ENCODE peak calls at places on chromosomes 11 and 22, in five cellular contexts. One of them, this sample, is unnamed.
A peak's percentile ranks its signal among the peaks of the same experiment; 100 is the strongest.

GRCh38 chr22:36016656-36017055 is 12.0 kb downstream of the RBFOX2 start:
- DNase-seq in neuronal stem cell: no peak
- DNase-seq in mesenchymal stem cell: no peak
- DNase-seq in H1: no peak
- DNase-seq in H9: no peak
- DNase-seq in this sample: no peak

GRCh38 chr11:3232956-3233355 is 739 bp upstream of the MRGPRE start:
- DNase-seq in neuronal stem cell: no peak
- DNase-seq in mesenchymal stem cell: no peak
- DNase-seq in H1: no peak
- DNase-seq in H9: no peak
- DNase-seq in this sample: no peak

GRCh38 chr11:2914475-2915195 is 14.6 kb downstream of the PHLDA2 start:
- DNase-seq in neuronal stem cell: no peak
- DNase-seq in mesenchymal stem cell: no peak
- DNase-seq in H1: no peak
- DNase-seq in H9: no peak
- DNase-seq in this sample: no peak

GRCh38 chr11:17640493-17641164 is 78.7 kb upstream of the MYOD1 start:
- DNase-seq in neuronal stem cell: no peak
- DNase-seq in mesenchymal stem cell: no peak
- DNase-seq in H1: no peak
- DNase-seq in H9: no peak
- DNase-seq in this sample: no peak

GRCh38 chr11:28318861-28319260 is 210.7 kb downstream of the METTL15 start:
- DNase-seq in neuronal stem cell: no peak
- DNase-seq in mesenchymal stem cell: no peak
- DNase-seq in H1: no peak
- DNase-seq in H9: no peak
- DNase-seq in this sample: no peak

GRCh38 chr22:23110190-23110921 is 31.4 kb downstream of the RSPH14 start:
- DNase-seq in neuronal stem cell: no peak
- DNase-seq in mesenchymal stem cell: no peak
- DNase-seq in H1: no peak
- DNase-seq in H9: no peak
- DNase-seq in this sample: no peak

GRCh38 chr22:27668828-27669797 is 132.4 kb downstream of the MN1 start:
- DNase-seq in neuronal stem cell: no peak
- DNase-seq in mesenchymal stem cell: peak; percentile 88
- DNase-seq in H1: no peak
- DNase-seq in H9: peak; percentile 48
- DNase-seq in this sample: no peak

GRCh38 chr22:44184006-44184405 is 3.3 kb downstream of the PARVG start:
- DNase-seq in neuronal stem cell: no peak
- DNase-seq in mesenchymal stem cell: no peak
- DNase-seq in H1: no peak
- DNase-seq in H9: no peak
- DNase-seq in this sample: no peak

GRCh38 chr11:2267306-2267861 is 3.0 kb downstream of the ASCL2 start:
- DNase-seq in neuronal stem cell: no peak
- DNase-seq in mesenchymal stem cell: no peak
- DNase-seq in H1: no peak
- DNase-seq in H9: no peak
- DNase-seq in this sample: peak; percentile 4

GRCh38 chr22:25451480-25452114 is 112.9 kb upstream of the GRK3 start:
- DNase-seq in neuronal stem cell: no peak
- DNase-seq in mesenchymal stem cell: peak; percentile 9
- DNase-seq in H1: no peak
- DNase-seq in H9: no peak
- DNase-seq in this sample: no peak

GRCh38 chr11:67644042-67644441 is 4.5 kb upstream of the TBX10 start:
- DNase-seq in neuronal stem cell: no peak
- DNase-seq in mesenchymal stem cell: no peak
- DNase-seq in H1: no peak
- DNase-seq in H9: peak; percentile 48
- DNase-seq in this sample: peak; percentile 47

GRCh38 chr11:131228378-131228777 is 142.0 kb upstream of the NTM start:
- DNase-seq in neuronal stem cell: no peak
- DNase-seq in mesenchymal stem cell: no peak
- DNase-seq in H1: no peak
- DNase-seq in H9: no peak
- DNase-seq in this sample: no peak

GRCh38 chr11:93537767-93538261 is 5.4 kb downstream of the SMCO4 start:
- DNase-seq in neuronal stem cell: no peak
- DNase-seq in mesenchymal stem cell: peak; percentile 40
- DNase-seq in H1: no peak
- DNase-seq in H9: no peak
- DNase-seq in this sample: peak; percentile 73

GRCh38 chr11:134074346-134074745 is 5.5 kb downstream of the JAM3 start:
- DNase-seq in neuronal stem cell: no peak
- DNase-seq in mesenchymal stem cell: no peak
- DNase-seq in H1: no peak
- DNase-seq in H9: no peak
- DNase-seq in this sample: no peak

GRCh38 chr11:134071306-134071705 is 2.4 kb downstream of the JAM3 start:
- DNase-seq in neuronal stem cell: no peak
- DNase-seq in mesenchymal stem cell: no peak
- DNase-seq in H1: no peak
- DNase-seq in H9: no peak
- DNase-seq in this sample: no peak

GRCh38 chr11:134069996-134070845 is 1.3 kb downstream of the JAM3 start:
- DNase-seq in neuronal stem cell: no peak
- DNase-seq in mesenchymal stem cell: no peak
- DNase-seq in H1: no peak
- DNase-seq in H9: no peak
- DNase-seq in this sample: no peak

GRCh38 chr11:134071766-134072403 is 3.0 kb downstream of the JAM3 start:
- DNase-seq in neuronal stem cell: no peak
- DNase-seq in mesenchymal stem cell: peak; percentile 12
- DNase-seq in H1: no peak
- DNase-seq in H9: no peak
- DNase-seq in this sample: peak; percentile 31

DNA sequence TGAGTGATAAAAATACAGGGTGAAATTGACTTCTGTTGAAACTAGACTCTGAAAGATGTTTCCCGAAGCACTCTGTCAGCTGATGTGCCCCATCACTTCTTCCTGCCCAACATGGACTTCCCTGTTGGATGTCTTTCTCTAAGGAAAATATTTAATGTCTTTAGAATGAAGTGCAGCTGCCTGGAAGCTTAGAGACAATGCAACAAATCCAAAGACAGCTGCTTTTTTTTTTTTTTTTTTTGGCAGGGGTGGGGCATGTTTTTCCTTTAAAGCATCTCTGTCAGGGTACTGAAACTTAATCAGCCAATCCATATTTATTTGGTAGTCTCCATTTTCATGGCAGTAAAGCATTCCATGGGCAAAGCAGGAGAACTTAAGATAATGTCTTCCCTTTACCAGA is 5.9 kb downstream of the JAM3 start:
- DNase-seq in neuronal stem cell: no peak
- DNase-seq in mesenchymal stem cell: no peak
- DNase-seq in H1: no peak
- DNase-seq in H9: no peak
- DNase-seq in this sample: no peak
- H2AK5ac ChIP-seq in neuronal stem cell: no peak overlapping the region
- H2AK5ac ChIP-seq in mesenchymal stem cell: no peak overlapping the region
- H2AK5ac ChIP-seq in H1: no peak overlapping the region
- H2AK5ac ChIP-seq in H9: no peak overlapping the region
- H2AK5ac ChIP-seq in this sample: no peak overlapping the region

GRCh38 chr11:32018672-32019071 is 72.2 kb upstream of the RCN1 start:
- DNase-seq in neuronal stem cell: no peak
- DNase-seq in mesenchymal stem cell: no peak
- DNase-seq in H1: no peak
- DNase-seq in H9: no peak
- DNase-seq in this sample: no peak

DNA sequence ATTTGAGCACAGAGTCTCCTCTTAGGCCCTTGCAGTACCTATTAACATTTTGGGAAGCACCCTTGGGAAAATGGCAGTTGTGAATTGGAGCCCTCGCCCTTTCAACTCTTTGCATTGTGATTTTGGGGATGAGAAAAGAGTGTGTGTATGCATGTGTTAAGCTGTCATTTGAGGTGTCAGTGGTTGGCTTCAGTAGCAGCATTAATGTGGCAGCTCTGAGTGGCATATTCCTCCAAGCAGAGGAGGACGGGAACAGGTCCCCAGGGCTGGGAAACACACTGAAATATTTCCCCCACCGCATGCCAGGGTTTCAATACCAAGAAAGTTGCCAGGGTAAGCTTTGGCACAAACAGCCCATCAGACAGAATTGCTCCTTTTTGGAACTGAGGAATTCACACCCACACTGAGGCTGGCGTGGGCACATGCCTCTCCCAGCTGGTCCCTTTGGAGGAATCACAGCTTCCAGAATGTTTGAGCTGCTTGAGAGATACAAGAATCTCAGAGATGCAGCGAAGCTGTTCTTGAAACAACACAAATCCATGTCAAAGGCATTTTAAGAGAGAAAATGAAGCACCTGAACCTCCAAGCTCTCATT is 67.4 kb upstream of the RCN1 start:
- DNase-seq in neuronal stem cell: no peak
- DNase-seq in mesenchymal stem cell: no peak
- DNase-seq in H1: no peak
- DNase-seq in H9: no peak
- DNase-seq in this sample: no peak
- H2AFZ ChIP-seq in neuronal stem cell: peak overlapping the region; percentile 28
- H2AFZ ChIP-seq in mesenchymal stem cell: no peak overlapping the region
- H2AFZ ChIP-seq in H1: no peak overlapping the region
- H2AFZ ChIP-seq in H9: no peak overlapping the region
- H2AFZ ChIP-seq in this sample: no peak overlapping the region

GRCh38 chr11:29959488-29959887 is 57.3 kb downstream of the KCNA4 start:
- DNase-seq in neuronal stem cell: no peak
- DNase-seq in mesenchymal stem cell: no peak
- DNase-seq in H1: no peak
- DNase-seq in H9: no peak
- DNase-seq in this sample: no peak

GRCh38 chr11:29956076-29956556 is 60.7 kb downstream of the KCNA4 start:
- DNase-seq in neuronal stem cell: no peak
- DNase-seq in mesenchymal stem cell: no peak
- DNase-seq in H1: no peak
- DNase-seq in H9: no peak
- DNase-seq in this sample: no peak

GRCh38 chr11:29963068-29963467 is 53.8 kb downstream of the KCNA4 start:
- DNase-seq in neuronal stem cell: no peak
- DNase-seq in mesenchymal stem cell: no peak
- DNase-seq in H1: no peak
- DNase-seq in H9: no peak
- DNase-seq in this sample: no peak

GRCh38 chr11:29962243-29962642 is 54.6 kb downstream of the KCNA4 start:
- DNase-seq in neuronal stem cell: no peak
- DNase-seq in mesenchymal stem cell: no peak
- DNase-seq in H1: peak; percentile 13
- DNase-seq in H9: peak; percentile 72
- DNase-seq in this sample: no peak

GRCh38 chr11:29957406-29957805 is 59.4 kb downstream of the KCNA4 start:
- DNase-seq in neuronal stem cell: no peak
- DNase-seq in mesenchymal stem cell: no peak
- DNase-seq in H1: no peak
- DNase-seq in H9: no peak
- DNase-seq in this sample: no peak
- H2BK12ac ChIP-seq in neuronal stem cell: no peak overlapping the region
- H2BK12ac ChIP-seq in mesenchymal stem cell: no peak overlapping the region
- H2BK12ac ChIP-seq in H1: no peak overlapping the region
- H2BK12ac ChIP-seq in H9: no peak overlapping the region
- H2BK12ac ChIP-seq in this sample: no peak overlapping the region

GRCh38 chr22:46067159-46068111 is 82.9 kb upstream of the PPARA start:
- DNase-seq in neuronal stem cell: no peak
- DNase-seq in mesenchymal stem cell: no peak
- DNase-seq in H1: no peak
- DNase-seq in H9: no peak
- DNase-seq in this sample: no peak
- H2AK5ac ChIP-seq in neuronal stem cell: no peak overlapping the region
- H2AK5ac ChIP-seq in mesenchymal stem cell: peak overlapping the region; percentile 6
- H2AK5ac ChIP-seq in H1: no peak overlapping the region
- H2AK5ac ChIP-seq in H9: no peak overlapping the region
- H2AK5ac ChIP-seq in this sample: no peak overlapping the region

DNA sequence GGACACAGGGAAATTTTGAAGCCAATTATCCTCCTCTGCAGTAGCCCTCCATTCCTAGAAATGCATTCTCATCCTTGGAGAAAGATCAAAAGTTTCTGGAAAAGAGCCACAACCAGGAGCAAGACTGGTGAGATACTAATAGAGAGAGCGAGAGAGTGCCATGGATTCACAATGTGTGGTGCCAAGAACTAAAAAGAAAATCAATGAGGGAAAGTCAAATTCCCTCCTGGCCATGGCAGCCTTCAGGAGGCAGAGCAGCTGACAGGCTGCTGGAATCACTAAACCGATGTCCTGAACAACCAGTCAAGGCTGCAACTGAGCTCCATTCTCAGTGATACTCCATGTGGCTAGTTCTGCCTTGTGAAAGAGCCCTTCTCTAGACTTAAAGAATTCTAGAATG is 561.0 kb downstream of the SOX6 start:
- DNase-seq in neuronal stem cell: no peak
- DNase-seq in mesenchymal stem cell: no peak
- DNase-seq in H1: no peak
- DNase-seq in H9: no peak
- DNase-seq in this sample: no peak
- H2AFZ ChIP-seq in neuronal stem cell: no peak overlapping the region
- H2AFZ ChIP-seq in mesenchymal stem cell: no peak overlapping the region
- H2AFZ ChIP-seq in H1: no peak overlapping the region
- H2AFZ ChIP-seq in H9: no peak overlapping the region
- H2AFZ ChIP-seq in this sample: no peak overlapping the region

This sample was measured in trophoblast cell.